ENCODE peak calls at places on chromosome 18, in eight cellular contexts. One of them, this sample, is unnamed.

GRCh38 chr18:26307161-26307773 is 81.0 kb downstream of the TAF4B start:
- DNase-seq in CD8-positive, alpha-beta T cell: no peak
- DNase-seq in choroid plexus epithelial cell: peak
- DNase-seq in germinal center: peak
- DNase-seq in fibroblast of the conjunctiva: peak
- DNase-seq in neural progenitor cell: peak
- DNase-seq in CD4-positive, alpha-beta memory T cell: no peak
- DNase-seq in progenitor cell of endocrine pancreas: no peak
- DNase-seq in this sample: peak

GRCh38 chr18:45626330-45627203 is 11.3 kb downstream of the SLC14A2 start:
- DNase-seq in CD8-positive, alpha-beta T cell: no peak
- DNase-seq in choroid plexus epithelial cell: peak
- DNase-seq in germinal center: no peak
- DNase-seq in fibroblast of the conjunctiva: no peak
- DNase-seq in neural progenitor cell: peak
- DNase-seq in CD4-positive, alpha-beta memory T cell: no peak
- DNase-seq in progenitor cell of endocrine pancreas: no peak
- DNase-seq in this sample: no peak

GRCh38 chr18:62329676-62330454 is 4.8 kb downstream of the TNFRSF11A start:
- DNase-seq in CD8-positive, alpha-beta T cell: no peak
- DNase-seq in choroid plexus epithelial cell: peak
- DNase-seq in germinal center: no peak
- DNase-seq in fibroblast of the conjunctiva: no peak
- DNase-seq in neural progenitor cell: no peak
- DNase-seq in CD4-positive, alpha-beta memory T cell: peak
- DNase-seq in progenitor cell of endocrine pancreas: no peak
- DNase-seq in this sample: peak

GRCh38 chr18:49910986-49911385 is 97.7 kb upstream of the ACAA2 start:
- DNase-seq in CD8-positive, alpha-beta T cell: no peak
- DNase-seq in choroid plexus epithelial cell: peak
- DNase-seq in germinal center: no peak
- DNase-seq in fibroblast of the conjunctiva: no peak
- DNase-seq in neural progenitor cell: no peak
- DNase-seq in CD4-positive, alpha-beta memory T cell: no peak
- DNase-seq in progenitor cell of endocrine pancreas: no peak
- DNase-seq in this sample: no peak

GRCh38 chr18:58754544-58755068 is 83.3 kb downstream of the MALT1 start:
- DNase-seq in CD8-positive, alpha-beta T cell: no peak
- DNase-seq in choroid plexus epithelial cell: peak
- DNase-seq in germinal center: no peak
- DNase-seq in fibroblast of the conjunctiva: no peak
- DNase-seq in neural progenitor cell: peak
- DNase-seq in CD4-positive, alpha-beta memory T cell: no peak
- DNase-seq in progenitor cell of endocrine pancreas: no peak
- DNase-seq in this sample: no peak

GRCh38 chr18:27901424-27902226 is 275.3 kb downstream of the CDH2 start:
- DNase-seq in CD8-positive, alpha-beta T cell: no peak
- DNase-seq in choroid plexus epithelial cell: no peak
- DNase-seq in germinal center: no peak
- DNase-seq in fibroblast of the conjunctiva: no peak
- DNase-seq in neural progenitor cell: peak
- DNase-seq in CD4-positive, alpha-beta memory T cell: no peak
- DNase-seq in progenitor cell of endocrine pancreas: no peak
- DNase-seq in this sample: no peak

GRCh38 chr18:24014062-24014985 is at the start of gene TTC39C:
- DNase-seq in CD8-positive, alpha-beta T cell: peak
- DNase-seq in choroid plexus epithelial cell: peak
- DNase-seq in germinal center: peak
- DNase-seq in fibroblast of the conjunctiva: no peak
- DNase-seq in neural progenitor cell: peak
- DNase-seq in CD4-positive, alpha-beta memory T cell: peak
- DNase-seq in progenitor cell of endocrine pancreas: peak
- DNase-seq in this sample: peak

GRCh38 chr18:34718610-34719009 is 8.5 kb downstream of the DTNA start:
- DNase-seq in CD8-positive, alpha-beta T cell: no peak
- DNase-seq in choroid plexus epithelial cell: peak
- DNase-seq in germinal center: no peak
- DNase-seq in fibroblast of the conjunctiva: peak
- DNase-seq in neural progenitor cell: no peak
- DNase-seq in CD4-positive, alpha-beta memory T cell: no peak
- DNase-seq in progenitor cell of endocrine pancreas: no peak
- DNase-seq in this sample: no peak

GRCh38 chr18:63613420-63613819 is 26.3 kb downstream of the SERPINB13 start:
- DNase-seq in CD8-positive, alpha-beta T cell: no peak
- DNase-seq in choroid plexus epithelial cell: no peak
- DNase-seq in germinal center: no peak
- DNase-seq in fibroblast of the conjunctiva: no peak
- DNase-seq in neural progenitor cell: no peak
- DNase-seq in CD4-positive, alpha-beta memory T cell: no peak
- DNase-seq in progenitor cell of endocrine pancreas: no peak
- DNase-seq in this sample: no peak

GRCh38 chr18:74390900-74391299 is 66.2 kb downstream of the DIPK1C start:
- DNase-seq in CD8-positive, alpha-beta T cell: no peak
- DNase-seq in choroid plexus epithelial cell: no peak
- DNase-seq in germinal center: no peak
- DNase-seq in fibroblast of the conjunctiva: no peak
- DNase-seq in neural progenitor cell: no peak
- DNase-seq in CD4-positive, alpha-beta memory T cell: no peak
- DNase-seq in progenitor cell of endocrine pancreas: no peak
- DNase-seq in this sample: no peak

GRCh38 chr18:12836551-12836950 is 47.5 kb downstream of the PTPN2 start:
- DNase-seq in CD8-positive, alpha-beta T cell: no peak
- DNase-seq in choroid plexus epithelial cell: no peak
- DNase-seq in germinal center: no peak
- DNase-seq in fibroblast of the conjunctiva: no peak
- DNase-seq in neural progenitor cell: no peak
- DNase-seq in CD4-positive, alpha-beta memory T cell: no peak
- DNase-seq in progenitor cell of endocrine pancreas: no peak
- DNase-seq in this sample: no peak

GRCh38 chr18:78242307-78242643 is 737.3 kb upstream of the SALL3 start:
- DNase-seq in CD8-positive, alpha-beta T cell: no peak
- DNase-seq in choroid plexus epithelial cell: no peak
- DNase-seq in germinal center: no peak
- DNase-seq in fibroblast of the conjunctiva: no peak
- DNase-seq in neural progenitor cell: no peak
- DNase-seq in CD4-positive, alpha-beta memory T cell: no peak
- DNase-seq in progenitor cell of endocrine pancreas: no peak
- DNase-seq in this sample: no peak

GRCh38 chr18:8011906-8012305 is 444.8 kb downstream of the PTPRM start:
- DNase-seq in CD8-positive, alpha-beta T cell: no peak
- DNase-seq in choroid plexus epithelial cell: no peak
- DNase-seq in germinal center: no peak
- DNase-seq in fibroblast of the conjunctiva: no peak
- DNase-seq in neural progenitor cell: peak
- DNase-seq in CD4-positive, alpha-beta memory T cell: no peak
- DNase-seq in progenitor cell of endocrine pancreas: no peak
- DNase-seq in this sample: no peak

GRCh38 chr18:35376393-35376741 is 770 bp downstream of the ZNF396 start:
- DNase-seq in CD8-positive, alpha-beta T cell: no peak
- DNase-seq in choroid plexus epithelial cell: no peak
- DNase-seq in germinal center: peak
- DNase-seq in fibroblast of the conjunctiva: no peak
- DNase-seq in neural progenitor cell: peak
- DNase-seq in CD4-positive, alpha-beta memory T cell: peak
- DNase-seq in progenitor cell of endocrine pancreas: peak
- DNase-seq in this sample: peak

GRCh38 chr18:31482051-31482450 is 15.9 kb upstream of the DSG2 start:
- DNase-seq in CD8-positive, alpha-beta T cell: no peak
- DNase-seq in choroid plexus epithelial cell: no peak
- DNase-seq in germinal center: no peak
- DNase-seq in fibroblast of the conjunctiva: no peak
- DNase-seq in neural progenitor cell: no peak
- DNase-seq in CD4-positive, alpha-beta memory T cell: no peak
- DNase-seq in progenitor cell of endocrine pancreas: no peak
- DNase-seq in this sample: no peak

GRCh38 chr18:6776193-6776592 is 46.7 kb downstream of the ARHGAP28 start:
- DNase-seq in CD8-positive, alpha-beta T cell: no peak
- DNase-seq in choroid plexus epithelial cell: peak
- DNase-seq in germinal center: no peak
- DNase-seq in fibroblast of the conjunctiva: peak
- DNase-seq in neural progenitor cell: peak
- DNase-seq in CD4-positive, alpha-beta memory T cell: no peak
- DNase-seq in progenitor cell of endocrine pancreas: no peak
- DNase-seq in this sample: no peak

GRCh38 chr18:37402735-37403099 is 162.9 kb downstream of the CELF4 start:
- DNase-seq in CD8-positive, alpha-beta T cell: no peak
- DNase-seq in choroid plexus epithelial cell: no peak
- DNase-seq in germinal center: no peak
- DNase-seq in fibroblast of the conjunctiva: no peak
- DNase-seq in neural progenitor cell: no peak
- DNase-seq in CD4-positive, alpha-beta memory T cell: no peak
- DNase-seq in progenitor cell of endocrine pancreas: no peak
- DNase-seq in this sample: no peak

GRCh38 chr18:31497711-31498449 is at the start of gene DSG2:
- DNase-seq in CD8-positive, alpha-beta T cell: no peak
- DNase-seq in choroid plexus epithelial cell: peak
- DNase-seq in germinal center: peak
- DNase-seq in fibroblast of the conjunctiva: no peak
- DNase-seq in neural progenitor cell: peak
- DNase-seq in CD4-positive, alpha-beta memory T cell: no peak
- DNase-seq in progenitor cell of endocrine pancreas: peak
- DNase-seq in this sample: peak

This sample was measured in erythroblast.